ENCODE peak calls at places on chromosome 4, in nine cellular contexts. I is kidney tubule cell; B is cardiac muscle cell; O is EL; S is CD8-positive, alpha-beta T cell; V is NCI-H69; F is T-cell; Q is mucosa of descending colon; P is NCI-H1105. G is an unnamed sample.

GRCh38 chr4:186728631-186729271 is 5.1 kb upstream of the FAT1 start:
- DNase-seq in I (peak; percentile 78), B (no peak), O (peak; percentile 68), S (no peak), V (no peak), F (no peak), Q (no peak), P (no peak), G (no peak)

GRCh38 chr4:20552004-20552403 is 148.3 kb upstream of the PACRGL start:
- DNase-seq in I (no peak), B (no peak), O (no peak), S (no peak), V (no peak), F (no peak), Q (no peak), P (no peak), G (no peak)

GRCh38 chr4:76956961-76957738 is 7.6 kb downstream of the SEPTIN11 start:
- DNase-seq in I (peak; percentile 54), B (no peak), O (peak; percentile 21), S (no peak), V (peak; percentile 47), F (no peak), Q (no peak), P (no peak), G (no peak)

GRCh38 chr4:109040441-109040840 is 262.0 kb downstream of the COL25A1 start:
- DNase-seq in I (peak; percentile 15), B (no peak), O (peak; percentile 28), S (no peak), V (no peak), F (no peak), Q (no peak), P (no peak), G (no peak)

GRCh38 chr4:104625706-104626105 is 131.0 kb upstream of the CXXC4 start:
- DNase-seq in I (peak; percentile 63), B (no peak), O (no peak), S (no peak), V (no peak), F (no peak), Q (no peak), P (no peak), G (no peak)

GRCh38 chr4:89836031-89836777 is 757 bp downstream of the SNCA start:
- DNase-seq in I (no peak), B (peak; percentile 16), O (no peak), S (no peak), V (peak; percentile 70), F (no peak), Q (no peak), P (no peak), G (no peak)

GRCh38 chr4:111500871-111501270 is 644.4 kb upstream of the FAM241A start:
- DNase-seq in I (no peak), B (no peak), O (no peak), S (no peak), V (no peak), F (no peak), Q (no peak), P (no peak), G (no peak)

GRCh38 chr4:85368932-85369331 is 106.0 kb upstream of the ARHGAP24 start:
- DNase-seq in I (no peak), B (no peak), O (no peak), S (no peak), V (no peak), F (no peak), Q (no peak), P (no peak), G (peak; percentile 15)

GRCh38 chr4:113979157-113979972 is at the start of gene ARSJ:
- DNase-seq in I (peak; percentile 91), B (peak; percentile 73), O (peak; percentile 87), S (peak; percentile 54), V (peak; percentile 92), F (peak; percentile 11), Q (peak; percentile 63), P (no peak), G (no peak)

GRCh38 chr4:6727081-6727942 is 11.3 kb downstream of the BLOC1S4 start:
- DNase-seq in I (no peak), B (no peak), O (no peak), S (no peak), V (no peak), F (no peak), Q (no peak), P (no peak), G (no peak)

GRCh38 chr4:188266386-188266785 is 127.1 kb downstream of the TRIML1 start:
- DNase-seq in I (no peak), B (no peak), O (no peak), S (no peak), V (no peak), F (no peak), Q (no peak), P (no peak), G (no peak)